ENCODE peak calls at places on chromosomes 4 and X, in four cellular contexts. One of them, this sample, is unnamed.

GRCh38 chrX:40772290-40772689 is 36.9 kb upstream of the MED14 start:
- DNase-seq in tibial nerve: no peak
- DNase-seq in substantia nigra: no peak
- DNase-seq in uterus: no peak
- DNase-seq in this sample: no peak

GRCh38 chr4:79578613-79579012 is 170.6 kb upstream of the GK2 start:
- DNase-seq in substantia nigra: no peak
- DNase-seq in tibial nerve: no peak
- DNase-seq in uterus: no peak
- DNase-seq in this sample: no peak

GRCh38 chr4:153497988-153498967 is 32.1 kb downstream of the TMEM131L start:
- DNase-seq in uterus: no peak
- DNase-seq in substantia nigra: no peak
- DNase-seq in tibial nerve: no peak
- DNase-seq in this sample: no peak

GRCh38 chrX:153968754-153969124 is 2.9 kb downstream of the HCFC1 start:
- DNase-seq in substantia nigra: no peak
- DNase-seq in uterus: no peak
- DNase-seq in tibial nerve: no peak
- DNase-seq in this sample: peak; percentile 35

GRCh38 chr4:85210353-85210752 is 243.9 kb upstream of the WDFY3 start:
- DNase-seq in substantia nigra: no peak
- DNase-seq in uterus: no peak
- DNase-seq in tibial nerve: no peak
- DNase-seq in this sample: no peak

GRCh38 chrX:7446815-7447214 is 298.9 kb upstream of the PUDP start:
- DNase-seq in substantia nigra: no peak
- DNase-seq in tibial nerve: no peak
- DNase-seq in uterus: no peak
- DNase-seq in this sample: no peak

GRCh38 chrX:100995469-100995868 is 26.0 kb downstream of the ARL13A start:
- DNase-seq in uterus: no peak
- DNase-seq in substantia nigra: no peak
- DNase-seq in tibial nerve: no peak
- DNase-seq in this sample: no peak

GRCh38 chrX:155262970-155263754 is 1.1 kb downstream of the RAB39B start:
- DNase-seq in uterus: no peak
- DNase-seq in tibial nerve: no peak
- DNase-seq in substantia nigra: no peak
- DNase-seq in this sample: no peak

GRCh38 chrX:70439016-70439415 is 5.6 kb upstream of the DLG3 start:
- DNase-seq in tibial nerve: no peak
- DNase-seq in uterus: no peak
- DNase-seq in substantia nigra: no peak
- DNase-seq in this sample: no peak

GRCh38 chrX:101057095-101057714 is 5.3 kb upstream of the TRMT2B start:
- DNase-seq in substantia nigra: no peak
- DNase-seq in tibial nerve: no peak
- DNase-seq in uterus: no peak
- DNase-seq in this sample: no peak

GRCh38 chrX:152817082-152817744 is 13.3 kb downstream of the CETN2 start:
- DNase-seq in substantia nigra: no peak
- DNase-seq in uterus: no peak
- DNase-seq in tibial nerve: no peak
- DNase-seq in this sample: peak; percentile 6

GRCh38 chr4:17546222-17546621 is 30.8 kb upstream of the LAP3 start:
- DNase-seq in substantia nigra: no peak
- DNase-seq in uterus: no peak
- DNase-seq in tibial nerve: no peak
- DNase-seq in this sample: no peak

GRCh38 chr4:17545374-17546140 is 30.6 kb downstream of the CLRN2 start:
- DNase-seq in substantia nigra: no peak
- DNase-seq in tibial nerve: no peak
- DNase-seq in uterus: no peak
- DNase-seq in this sample: no peak

GRCh38 chr4:17544831-17545234 is 29.9 kb downstream of the CLRN2 start:
- DNase-seq in tibial nerve: no peak
- DNase-seq in substantia nigra: no peak
- DNase-seq in uterus: no peak
- DNase-seq in this sample: peak; percentile 17

GRCh38 chr4:17546678-17547077 is 30.3 kb upstream of the LAP3 start:
- DNase-seq in substantia nigra: no peak
- DNase-seq in tibial nerve: no peak
- DNase-seq in uterus: no peak
- DNase-seq in this sample: no peak

DNA sequence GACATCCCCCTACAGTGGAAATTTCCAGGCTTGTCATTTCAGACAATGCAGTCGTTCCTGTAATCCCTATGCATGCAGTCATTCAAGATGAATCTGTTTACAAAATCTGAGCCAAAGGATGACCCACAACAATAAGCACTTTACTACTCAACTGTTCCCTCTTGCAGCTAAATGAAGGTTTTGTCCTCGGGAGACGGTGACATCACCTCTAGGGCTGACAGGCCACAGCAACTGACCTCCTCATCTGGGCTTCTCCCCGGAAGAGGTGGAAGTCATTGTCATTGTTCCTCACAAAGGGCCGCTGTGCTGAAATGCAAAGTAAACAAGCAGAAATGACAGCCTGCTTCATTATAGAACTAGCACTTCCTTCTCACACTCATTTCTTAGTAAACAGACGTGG is 29.2 kb downstream of the CLRN2 start:
- DNase-seq in substantia nigra: peak; percentile 76
- DNase-seq in tibial nerve: no peak
- DNase-seq in uterus: no peak
- DNase-seq in this sample: peak; percentile 91
- H3K27ac ChIP-seq in substantia nigra: peak overlapping the region; percentile 98
- H3K27ac ChIP-seq in tibial nerve: no peak overlapping the region
- H3K27ac ChIP-seq in uterus: no peak overlapping the region
- H3K27ac ChIP-seq in this sample: peak overlapping the region; percentile 91

GRCh38 chrX:2692221-2693122 is 1.4 kb downstream of the CD99 start:
- DNase-seq in uterus: peak; percentile 40
- DNase-seq in tibial nerve: no peak
- DNase-seq in substantia nigra: no peak
- DNase-seq in this sample: no peak

GRCh38 chrX:2694868-2695267 is 3.8 kb downstream of the CD99 start:
- DNase-seq in substantia nigra: no peak
- DNase-seq in uterus: no peak
- DNase-seq in tibial nerve: no peak
- DNase-seq in this sample: no peak

GRCh38 chrX:2691543-2692220 is 587 bp downstream of the CD99 start:
- DNase-seq in substantia nigra: no peak
- DNase-seq in uterus: peak; percentile 54
- DNase-seq in tibial nerve: peak; percentile 41
- DNase-seq in this sample: no peak

GRCh38 chrX:2693526-2694002 is 2.5 kb downstream of the CD99 start:
- DNase-seq in uterus: no peak
- DNase-seq in tibial nerve: no peak
- DNase-seq in substantia nigra: no peak
- DNase-seq in this sample: no peak

GRCh38 chrX:2693123-2693438 is 2.0 kb downstream of the CD99 start:
- DNase-seq in uterus: no peak
- DNase-seq in tibial nerve: no peak
- DNase-seq in substantia nigra: no peak
- DNase-seq in this sample: no peak
- H3K27ac ChIP-seq in uterus: peak overlapping the region; percentile 87
- H3K27ac ChIP-seq in tibial nerve: peak overlapping the region; percentile 84
- H3K27ac ChIP-seq in substantia nigra: no peak overlapping the region
- H3K27ac ChIP-seq in this sample: no peak overlapping the region

GRCh38 chr4:176794651-176795050 is 1.9 kb upstream of the VEGFC start:
- DNase-seq in substantia nigra: no peak
- DNase-seq in tibial nerve: no peak
- DNase-seq in uterus: no peak
- DNase-seq in this sample: no peak
- H3K27ac ChIP-seq in substantia nigra: no peak overlapping the region
- H3K27ac ChIP-seq in tibial nerve: no peak overlapping the region
- H3K27ac ChIP-seq in uterus: no peak overlapping the region
- H3K27ac ChIP-seq in this sample: no peak overlapping the region

GRCh38 chr4:48556268-48556667 is 66.2 kb downstream of the ZAR1 start:
- DNase-seq in tibial nerve: no peak
- DNase-seq in uterus: no peak
- DNase-seq in substantia nigra: no peak
- DNase-seq in this sample: no peak
- H3K27ac ChIP-seq in tibial nerve: no peak overlapping the region
- H3K27ac ChIP-seq in uterus: no peak overlapping the region
- H3K27ac ChIP-seq in substantia nigra: no peak overlapping the region
- H3K27ac ChIP-seq in this sample: no peak overlapping the region

This sample was measured in caudate nucleus.